ENCODE peak calls at places on chromosomes 12 and 14, in nine cellular contexts. One of them, this sample, is unnamed.

GRCh38 chr14:61285364-61285763 is 4.2 kb upstream of the TMEM30B start:
- DNase-seq in tibial nerve: no peak
- DNase-seq in gastrocnemius medialis: no peak
- DNase-seq in ovary: no peak
- DNase-seq in sigmoid colon: no peak
- DNase-seq in heart left ventricle: no peak
- DNase-seq in right lobe of liver: no peak
- DNase-seq in stomach: no peak
- DNase-seq in body of pancreas: no peak
- DNase-seq in this sample: no peak

GRCh38 chr12:109782322-109782695 is 50.9 kb downstream of the TRPV4 start:
- DNase-seq in gastrocnemius medialis: no peak
- DNase-seq in body of pancreas: no peak
- DNase-seq in right lobe of liver: no peak
- DNase-seq in heart left ventricle: no peak
- DNase-seq in sigmoid colon: no peak
- DNase-seq in stomach: no peak
- DNase-seq in tibial nerve: no peak
- DNase-seq in ovary: no peak
- DNase-seq in this sample: no peak

GRCh38 chr12:114414031-114414865 is 8.3 kb upstream of the TBX5 start:
- DNase-seq in right lobe of liver: no peak
- DNase-seq in ovary: no peak
- DNase-seq in stomach: no peak
- DNase-seq in heart left ventricle: no peak
- DNase-seq in tibial nerve: no peak
- DNase-seq in gastrocnemius medialis: no peak
- DNase-seq in sigmoid colon: no peak
- DNase-seq in body of pancreas: no peak
- DNase-seq in this sample: no peak

GRCh38 chr12:103769240-103769945 is 71.6 kb downstream of the NT5DC3 start:
- DNase-seq in heart left ventricle: no peak
- DNase-seq in body of pancreas: no peak
- DNase-seq in sigmoid colon: peak; percentile 50
- DNase-seq in right lobe of liver: no peak
- DNase-seq in gastrocnemius medialis: no peak
- DNase-seq in tibial nerve: no peak
- DNase-seq in stomach: no peak
- DNase-seq in ovary: no peak
- DNase-seq in this sample: no peak

GRCh38 chr14:100134591-100134990 is 24.9 kb downstream of the DEGS2 start:
- DNase-seq in tibial nerve: no peak
- DNase-seq in gastrocnemius medialis: no peak
- DNase-seq in ovary: no peak
- DNase-seq in body of pancreas: peak; percentile 47
- DNase-seq in stomach: peak; percentile 79
- DNase-seq in right lobe of liver: no peak
- DNase-seq in heart left ventricle: no peak
- DNase-seq in sigmoid colon: no peak
- DNase-seq in this sample: no peak

GRCh38 chr14:99316281-99317163 is 44.5 kb upstream of the BCL11B start:
- DNase-seq in heart left ventricle: no peak
- DNase-seq in ovary: no peak
- DNase-seq in sigmoid colon: no peak
- DNase-seq in body of pancreas: no peak
- DNase-seq in right lobe of liver: peak; percentile 92
- DNase-seq in tibial nerve: no peak
- DNase-seq in stomach: peak; percentile 78
- DNase-seq in gastrocnemius medialis: no peak
- DNase-seq in this sample: no peak

GRCh38 chr12:42097971-42098370 is 46.7 kb downstream of the GXYLT1 start:
- DNase-seq in stomach: no peak
- DNase-seq in ovary: no peak
- DNase-seq in heart left ventricle: no peak
- DNase-seq in body of pancreas: no peak
- DNase-seq in sigmoid colon: no peak
- DNase-seq in tibial nerve: no peak
- DNase-seq in gastrocnemius medialis: no peak
- DNase-seq in right lobe of liver: no peak
- DNase-seq in this sample: no peak

GRCh38 chr12:65603428-65604351 is 220.6 kb upstream of the HMGA2 start:
- DNase-seq in right lobe of liver: no peak
- DNase-seq in heart left ventricle: no peak
- DNase-seq in ovary: peak; percentile 21
- DNase-seq in gastrocnemius medialis: no peak
- DNase-seq in sigmoid colon: peak; percentile 62
- DNase-seq in stomach: peak; percentile 45
- DNase-seq in body of pancreas: no peak
- DNase-seq in tibial nerve: no peak
- DNase-seq in this sample: peak; percentile 21

GRCh38 chr12:124557518-124558223 is 9.7 kb downstream of the NCOR2 start:
- DNase-seq in heart left ventricle: no peak
- DNase-seq in tibial nerve: no peak
- DNase-seq in gastrocnemius medialis: no peak
- DNase-seq in ovary: no peak
- DNase-seq in sigmoid colon: no peak
- DNase-seq in body of pancreas: no peak
- DNase-seq in right lobe of liver: no peak
- DNase-seq in stomach: no peak
- DNase-seq in this sample: no peak

GRCh38 chr12:7959278-7960063 is 23.5 kb upstream of the SLC2A3 start:
- DNase-seq in tibial nerve: no peak
- DNase-seq in sigmoid colon: no peak
- DNase-seq in right lobe of liver: no peak
- DNase-seq in gastrocnemius medialis: no peak
- DNase-seq in ovary: no peak
- DNase-seq in stomach: no peak
- DNase-seq in body of pancreas: no peak
- DNase-seq in heart left ventricle: no peak
- DNase-seq in this sample: no peak
- TF ChIP-seq POLR2A in tibial nerve: no peak
- TF ChIP-seq POLR2A in sigmoid colon: no peak
- TF ChIP-seq POLR2A in right lobe of liver: no peak
- TF ChIP-seq POLR2A in gastrocnemius medialis: no peak
- TF ChIP-seq POLR2A in ovary: no peak
- TF ChIP-seq POLR2A in stomach: no peak
- TF ChIP-seq POLR2A in body of pancreas: no peak
- TF ChIP-seq POLR2A in heart left ventricle: no peak
- TF ChIP-seq POLR2A in this sample: no peak

GRCh38 chr12:6613776-6614512 is 6.8 kb upstream of the CHD4 start:
- DNase-seq in right lobe of liver: peak; percentile 93
- DNase-seq in stomach: peak; percentile 90
- DNase-seq in sigmoid colon: peak; percentile 98
- DNase-seq in tibial nerve: peak; percentile 86
- DNase-seq in heart left ventricle: peak; percentile 92
- DNase-seq in gastrocnemius medialis: peak; percentile 70
- DNase-seq in ovary: peak; percentile 97
- DNase-seq in body of pancreas: peak; percentile 87
- DNase-seq in this sample: peak; percentile 92
- TF ChIP-seq POLR2A in right lobe of liver: no peak
- TF ChIP-seq POLR2A in stomach: no peak
- TF ChIP-seq POLR2A in sigmoid colon: no peak
- TF ChIP-seq POLR2A in tibial nerve: no peak
- TF ChIP-seq POLR2A in heart left ventricle: no peak
- TF ChIP-seq POLR2A in gastrocnemius medialis: no peak
- TF ChIP-seq POLR2A in ovary: no peak
- TF ChIP-seq POLR2A in body of pancreas: peak; percentile 61
- TF ChIP-seq POLR2A in this sample: peak; percentile 42

DNA sequence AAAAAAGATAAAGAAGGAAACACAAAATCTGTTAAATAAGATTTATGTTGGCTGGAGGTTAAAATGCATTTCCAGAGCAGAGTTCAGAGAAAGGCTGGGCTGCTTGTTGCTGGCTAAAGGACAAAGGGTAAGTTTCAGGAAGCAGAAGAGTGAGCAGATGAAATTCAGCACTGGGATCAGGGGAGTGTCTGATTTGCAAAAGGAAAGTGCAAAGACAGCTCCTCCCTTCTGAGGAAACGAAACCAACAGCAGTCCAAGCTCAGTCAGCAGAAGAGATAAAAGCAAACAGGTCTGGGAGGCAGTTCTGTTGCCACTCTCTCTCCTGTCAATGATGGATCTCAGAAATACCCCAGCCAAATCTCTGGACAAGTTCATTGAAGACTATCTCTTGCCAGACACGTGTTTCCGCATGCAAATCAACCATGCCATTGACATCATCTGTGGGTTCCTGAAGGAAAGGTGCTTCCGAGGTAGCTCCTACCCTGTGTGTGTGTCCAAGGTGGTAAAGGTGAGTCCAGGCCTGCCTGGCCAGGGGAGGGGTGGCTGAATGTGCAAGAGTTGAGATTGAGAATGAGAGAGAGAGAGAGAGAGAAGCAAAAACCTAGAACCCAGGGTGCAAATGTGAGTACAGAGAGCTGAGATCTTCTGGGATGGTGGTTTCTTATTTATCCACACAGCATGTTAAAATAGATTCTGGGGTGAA is at the start of gene OAS1:
- DNase-seq in gastrocnemius medialis: no peak
- DNase-seq in body of pancreas: no peak
- DNase-seq in tibial nerve: no peak
- DNase-seq in heart left ventricle: no peak
- DNase-seq in right lobe of liver: peak; percentile 56
- DNase-seq in ovary: no peak
- DNase-seq in sigmoid colon: no peak
- DNase-seq in stomach: peak; percentile 35
- DNase-seq in this sample: peak; percentile 54
- TF ChIP-seq POLR2A in gastrocnemius medialis: no peak
- TF ChIP-seq POLR2A in body of pancreas: peak; percentile 49
- TF ChIP-seq POLR2A in tibial nerve: no peak
- TF ChIP-seq POLR2A in heart left ventricle: no peak
- TF ChIP-seq POLR2A in right lobe of liver: peak; percentile 69
- TF ChIP-seq POLR2A in ovary: no peak
- TF ChIP-seq POLR2A in sigmoid colon: peak; percentile 26
- TF ChIP-seq POLR2A in stomach: no peak
- TF ChIP-seq POLR2A in this sample: no peak

DNA sequence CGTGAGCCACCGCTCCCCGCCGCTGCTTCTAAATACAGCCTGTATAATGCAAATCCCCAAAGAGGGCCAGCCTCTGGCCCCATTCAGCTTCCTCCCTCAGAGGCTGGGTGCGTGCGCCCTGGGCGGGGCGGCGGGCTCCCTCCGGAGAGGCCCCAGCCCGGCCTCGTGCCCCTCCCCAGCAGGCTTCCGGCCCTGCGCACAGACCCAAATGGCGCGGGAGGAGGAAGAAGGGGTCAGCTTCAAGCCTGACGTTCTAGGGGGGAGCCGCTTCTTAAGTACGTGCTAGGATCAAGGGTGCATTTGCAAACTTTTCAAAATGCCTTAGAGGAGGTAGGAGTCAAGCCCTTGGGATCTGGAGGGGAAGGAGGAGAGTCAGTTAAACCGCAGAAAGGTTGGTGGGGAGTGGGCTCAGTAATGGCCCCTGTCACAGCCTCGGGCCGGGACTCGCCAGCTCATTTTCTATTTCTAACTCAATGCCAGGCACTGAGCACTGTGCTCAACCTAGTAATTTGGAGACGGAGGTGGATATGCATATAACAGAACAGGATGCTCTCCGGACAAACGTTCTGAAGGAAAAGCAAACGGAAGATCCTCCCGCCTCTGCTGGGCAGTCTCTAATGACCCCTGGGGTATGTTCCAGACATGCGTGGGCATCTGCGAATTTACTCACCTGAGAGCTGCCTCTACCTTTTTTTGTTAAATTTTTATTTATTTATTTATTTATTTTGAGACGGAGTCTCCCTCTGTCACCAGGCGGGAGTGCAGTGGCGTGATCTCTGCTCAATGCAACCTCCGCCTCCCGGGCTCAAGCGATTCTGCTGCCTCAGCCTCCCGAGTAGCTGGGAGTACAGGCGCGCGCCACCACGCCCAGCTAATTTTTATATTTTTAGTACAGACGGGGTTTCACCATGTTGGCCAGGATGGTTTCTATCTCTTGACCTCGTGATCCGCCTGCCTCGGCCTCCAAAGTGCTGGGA is 32.3 kb downstream of the NINJ2 start:
- DNase-seq in tibial nerve: no peak
- DNase-seq in sigmoid colon: peak; percentile 76
- DNase-seq in ovary: peak; percentile 41
- DNase-seq in heart left ventricle: peak; percentile 91
- DNase-seq in stomach: peak; percentile 72
- DNase-seq in right lobe of liver: peak; percentile 74
- DNase-seq in gastrocnemius medialis: no peak
- DNase-seq in body of pancreas: no peak
- DNase-seq in this sample: no peak
- TF ChIP-seq POLR2A in tibial nerve: peak; percentile 10
- TF ChIP-seq POLR2A in sigmoid colon: no peak
- TF ChIP-seq POLR2A in ovary: no peak
- TF ChIP-seq POLR2A in heart left ventricle: peak; percentile 46
- TF ChIP-seq POLR2A in stomach: no peak
- TF ChIP-seq POLR2A in right lobe of liver: peak; percentile 49
- TF ChIP-seq POLR2A in gastrocnemius medialis: peak; percentile 43
- TF ChIP-seq POLR2A in body of pancreas: peak; percentile 35
- TF ChIP-seq POLR2A in this sample: no peak

DNA sequence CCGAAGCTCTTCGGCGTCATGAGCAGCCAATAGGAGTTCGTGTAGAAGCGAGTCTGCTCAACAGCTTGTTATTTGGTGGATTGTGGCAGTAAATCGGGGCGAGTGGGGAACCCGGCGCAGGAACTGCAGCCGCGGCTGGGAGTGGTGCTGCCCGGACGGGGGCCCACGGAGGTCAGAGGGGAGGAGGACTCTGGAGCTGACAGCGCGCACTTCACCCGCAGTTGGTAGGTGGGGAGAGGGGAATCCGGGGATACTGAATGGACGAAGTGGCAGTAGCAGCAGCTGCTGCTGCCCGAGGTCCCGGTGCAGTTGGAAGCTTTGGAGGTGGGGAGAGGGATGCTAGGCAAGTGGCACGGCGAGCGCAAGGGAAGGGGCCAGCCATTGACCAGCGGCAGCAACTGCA is at the start of gene ARID4A:
- DNase-seq in body of pancreas: peak; percentile 88
- DNase-seq in stomach: peak; percentile 87
- DNase-seq in ovary: peak; percentile 92
- DNase-seq in tibial nerve: peak; percentile 74
- DNase-seq in heart left ventricle: peak; percentile 86
- DNase-seq in right lobe of liver: peak; percentile 92
- DNase-seq in gastrocnemius medialis: no peak
- DNase-seq in sigmoid colon: peak; percentile 98
- DNase-seq in this sample: no peak
- TF ChIP-seq POLR2A in body of pancreas: peak; percentile 94
- TF ChIP-seq POLR2A in stomach: peak; percentile 90
- TF ChIP-seq POLR2A in ovary: peak; percentile 87
- TF ChIP-seq POLR2A in tibial nerve: peak; percentile 91
- TF ChIP-seq POLR2A in heart left ventricle: peak; percentile 89
- TF ChIP-seq POLR2A in right lobe of liver: peak; percentile 96
- TF ChIP-seq POLR2A in gastrocnemius medialis: peak; percentile 95
- TF ChIP-seq POLR2A in sigmoid colon: peak; percentile 95
- TF ChIP-seq POLR2A in this sample: peak; percentile 63